ENCODE peak calls at places on chromosome 13, in seven cellular contexts. O, H, D, C, S, U and N are unnamed samples.

GRCh38 chr13:96849091-96849490 is 145.2 kb downstream of the OXGR1 start:
- DNase-seq in S (no peak), U (no peak), D (no peak), O (no peak), H (no peak), C (no peak), N (no peak)

GRCh38 chr13:111114362-111115050 is 604 bp upstream of the ARHGEF7 start:
- DNase-seq in C (peak), D (peak), U (peak), O (no peak), S (peak), H (no peak), N (no peak)

GRCh38 chr13:112174476-112175110 is 107.6 kb downstream of the SOX1 start:
- DNase-seq in U (no peak), D (no peak), O (no peak), H (no peak), S (no peak), C (no peak), N (no peak)

GRCh38 chr13:40668335-40668734 is 1.9 kb upstream of the FOXO1 start:
- DNase-seq in O (no peak), C (peak), U (peak), H (no peak), S (no peak), D (peak), N (peak)

GRCh38 chr13:89554801-89555200 is 1792.7 kb upstream of the MIR17HG start:
- DNase-seq in S (no peak), H (no peak), O (no peak), C (no peak), U (no peak), D (no peak), N (no peak)

GRCh38 chr13:42066542-42066941 is 18.1 kb downstream of the DGKH start:
- DNase-seq in O (peak), C (no peak), U (no peak), S (no peak), H (no peak), D (no peak), N (no peak)

GRCh38 chr13:23673354-23673753 is 103.1 kb downstream of the TNFRSF19 start:
- DNase-seq in S (no peak), C (peak), O (peak), U (peak), D (no peak), H (peak), N (no peak)

GRCh38 chr13:19178901-19179593 is 2.6 kb downstream of the TUBA3C start:
- DNase-seq in H (no peak), S (no peak), D (no peak), O (no peak), C (no peak), U (no peak), N (no peak)

GRCh38 chr13:23392313-23392712 is 41.2 kb downstream of the SACS start:
- DNase-seq in D (no peak), H (no peak), O (no peak), S (no peak), U (no peak), C (no peak), N (no peak)

GRCh38 chr13:105035092-105035491 is 1500.4 kb downstream of the EFNB2 start:
- DNase-seq in H (no peak), O (no peak), D (no peak), S (no peak), U (no peak), C (no peak), N (no peak)

GRCh38 chr13:50838031-50838430 is 5.5 kb downstream of the DLEU7 start:
- DNase-seq in O (no peak), D (no peak), H (no peak), C (no peak), U (no peak), S (no peak), N (no peak)

GRCh38 chr13:111396457-111396856 is 76.0 kb downstream of the TEX29 start:
- DNase-seq in O (no peak), S (no peak), U (no peak), C (no peak), H (no peak), D (no peak), N (no peak)

GRCh38 chr13:40789275-40790231 is at the start of gene SLC25A15:
- DNase-seq in D (peak), H (peak), U (peak), S (peak), O (peak), C (peak), N (peak)

GRCh38 chr13:94014461-94014860 is 465.0 kb downstream of the DCT start:
- DNase-seq in D (no peak), H (no peak), C (no peak), S (no peak), O (no peak), U (no peak), N (no peak)

GRCh38 chr13:20232556-20233277 is 598 bp upstream of the GJB6 start:
- DNase-seq in O (no peak), S (no peak), D (no peak), H (no peak), C (no peak), U (no peak), N (no peak)

GRCh38 chr13:100666124-100666523 is 8.5 kb downstream of the TMTC4 start:
- DNase-seq in H (no peak), S (no peak), C (no peak), U (peak), D (no peak), O (no peak), N (no peak)

GRCh38 chr13:109156181-109156935 is 526.9 kb downstream of the MYO16 start:
- DNase-seq in O (peak), D (no peak), S (no peak), C (no peak), H (peak), U (no peak), N (no peak)

GRCh38 chr13:75825161-75825560 is 189.0 kb downstream of the LMO7 start:
- DNase-seq in D (no peak), O (no peak), S (no peak), U (no peak), H (no peak), C (no peak), N (no peak)

GRCh38 chr13:103539265-103539664 is 473.0 kb upstream of the SLC10A2 start:
- DNase-seq in U (peak), O (no peak), C (no peak), D (peak), S (peak), H (no peak), N (peak)

GRCh38 chr13:78934336-78934735 is 275.4 kb upstream of the OBI1 start:
- DNase-seq in D (no peak), H (no peak), C (no peak), S (no peak), O (no peak), U (no peak), N (no peak)

GRCh38 chr13:73173160-73173905 is 114.5 kb downstream of the KLF5 start:
- DNase-seq in H (no peak), O (no peak), C (no peak), D (no peak), S (no peak), U (peak), N (no peak)

GRCh38 chr13:100214886-100215285 is 126.0 kb downstream of the PCCA start:
- DNase-seq in D (no peak), O (peak), S (no peak), H (no peak), U (no peak), C (no peak), N (no peak)